ENCODE peak calls at places on chromosomes 12 and 14, in four cellular contexts. N is K562, W is HepG2, T is GM12878. S is an unnamed sample.

GRCh38 chr12:124660846-124661245 is 93.4 kb upstream of the NCOR2 start:
- DNase-seq in N (no peak), W (no peak), T (no peak), S (no peak)

GRCh38 chr12:110279976-110280783 is 867 bp upstream of the ATP2A2 start:
- DNase-seq in N (peak), W (no peak), T (no peak), S (no peak)

GRCh38 chr14:89422181-89422951 is 5.3 kb upstream of the FOXN3 start:
- DNase-seq in N (no peak), W (no peak), T (no peak), S (no peak)

GRCh38 chr14:46432516-46432915 is 219.1 kb downstream of the RPL10L start:
- DNase-seq in N (no peak), W (no peak), T (no peak), S (no peak)

GRCh38 chr12:46268617-46269428 is at the start of gene SLC38A1:
- DNase-seq in N (peak), W (peak), T (no peak), S (peak)

GRCh38 chr12:51714666-51715065 is 123.6 kb downstream of the SCN8A start:
- DNase-seq in N (no peak), W (no peak), T (no peak), S (no peak)

GRCh38 chr12:32993404-32993803 is 96.8 kb upstream of the PKP2 start:
- DNase-seq in N (no peak), W (no peak), T (no peak), S (no peak)

GRCh38 chr12:116346222-116346621 is 68.7 kb upstream of the MED13L start:
- DNase-seq in N (peak), W (peak), T (no peak), S (no peak)

GRCh38 chr14:23300687-23301223 is 1.9 kb downstream of the PPP1R3E start:
- DNase-seq in N (no peak), W (peak), T (no peak), S (no peak)

GRCh38 chr14:93857500-93857899 is 69.2 kb upstream of the PRIMA1 start:
- DNase-seq in N (no peak), W (peak), T (no peak), S (peak)

GRCh38 chr12:120674172-120674571 is 12.8 kb upstream of the MLEC start:
- DNase-seq in N (no peak), W (no peak), T (no peak), S (no peak)

GRCh38 chr12:26632746-26633145 is 200.2 kb downstream of the ITPR2 start:
- DNase-seq in N (no peak), W (no peak), T (no peak), S (no peak)

GRCh38 chr14:92603309-92604257 is 90.0 kb downstream of the RIN3 start:
- DNase-seq in N (no peak), W (no peak), T (no peak), S (no peak)

GRCh38 chr14:97156705-97157104 is 359.5 kb downstream of the VRK1 start:
- DNase-seq in N (no peak), W (no peak), T (no peak), S (no peak)

GRCh38 chr14:75876526-75876925 is 105.3 kb downstream of the TGFB3 start:
- DNase-seq in N (no peak), W (no peak), T (no peak), S (no peak)

GRCh38 chr12:56223571-56224101 is 506 bp upstream of the NABP2 start:
- DNase-seq in N (no peak), W (no peak), T (no peak), S (no peak)

GRCh38 chr12:64091186-64091585 is 130.9 kb downstream of the KICS2 start:
- DNase-seq in N (no peak), W (no peak), T (no peak), S (no peak)
- TF ChIP-seq TARDBP in N (no peak), W (no peak), T (no peak), S (no peak)

DNA sequence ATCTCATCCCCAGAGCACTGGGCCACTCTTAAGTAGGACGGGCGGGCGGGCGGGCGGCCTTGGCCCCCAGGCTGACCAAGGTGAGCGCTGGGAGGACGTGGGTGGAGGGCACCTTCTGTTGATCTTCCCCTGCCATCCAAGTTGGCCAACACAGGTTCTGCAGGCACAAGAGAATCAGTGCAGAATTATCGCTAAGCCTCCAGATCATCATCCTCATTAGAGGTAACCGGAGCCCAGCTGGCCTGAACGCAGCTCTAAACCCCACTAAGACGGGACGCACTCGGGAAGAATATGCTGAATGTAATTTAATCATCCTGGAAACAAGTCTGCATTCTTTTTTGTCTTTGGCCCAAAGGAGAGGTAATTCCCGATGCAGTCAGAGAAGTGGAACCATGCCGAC is 110.9 kb upstream of the GSC start:
- DNase-seq in N (no peak), W (no peak), T (no peak), S (no peak)
- TF ChIP-seq TARDBP in N (no peak), W (no peak), T (no peak), S (no peak)

GRCh38 chr14:99176156-99176945 is 95.6 kb downstream of the BCL11B start:
- DNase-seq in N (no peak), W (no peak), T (no peak), S (no peak)
- TF ChIP-seq TARDBP in N (no peak), W (no peak), T (no peak), S (no peak)

GRCh38 chr14:100500128-100500527 is 87.1 kb downstream of the BEGAIN start:
- DNase-seq in N (no peak), W (no peak), T (no peak), S (no peak)

GRCh38 chr14:100502622-100503220 is 84.5 kb downstream of the BEGAIN start:
- DNase-seq in N (no peak), W (no peak), T (no peak), S (no peak)

DNA sequence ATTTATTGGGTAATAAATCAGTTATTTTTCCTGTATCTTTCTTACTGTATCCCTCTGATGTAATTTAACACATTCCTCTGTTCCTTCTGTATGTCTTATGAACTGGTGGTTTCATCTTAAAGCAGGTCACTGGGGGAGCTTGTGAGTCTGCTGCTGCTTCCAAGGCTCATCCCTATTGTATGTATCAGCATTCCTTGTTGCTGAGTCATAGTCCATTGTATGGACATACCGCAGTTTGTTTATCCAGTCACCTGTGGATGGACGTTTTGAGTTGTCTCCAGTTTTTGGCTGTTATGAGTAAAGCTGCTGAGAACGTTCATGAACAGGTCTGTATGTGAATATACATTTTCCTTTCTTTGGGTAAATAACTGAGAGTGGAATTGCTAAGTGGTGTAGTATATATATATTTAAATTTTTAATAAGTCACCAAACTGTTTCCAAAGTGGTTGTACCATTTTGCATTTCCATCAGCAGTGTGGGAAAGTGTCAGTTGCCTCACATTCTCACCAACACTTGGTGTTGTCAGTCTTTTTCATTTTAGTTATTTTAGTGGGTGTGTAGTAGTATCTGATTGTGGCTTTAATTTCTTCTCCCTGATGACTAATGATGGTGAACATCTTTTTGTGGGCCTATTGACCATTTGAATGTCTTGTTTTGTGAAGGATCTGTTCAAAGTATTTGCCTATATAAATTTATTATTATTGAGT is 82.7 kb downstream of the BEGAIN start:
- DNase-seq in N (peak), W (peak), T (no peak), S (no peak)
- TF ChIP-seq TARDBP in N (no peak), W (no peak), T (no peak), S (no peak)